ENCODE peak calls at places on chromosomes 12 and 14, in six cellular contexts. Q is HepG2, D is K562, P is SK-N-SH, K is Panc1, M is H1. Z is an unnamed sample. For H3K4me1, the result is how much of the 10 kb centered on the place peaks cover.

GRCh38 chr12:92074889-92075288 is 70.8 kb downstream of the BTG1 start:
- DNase-seq in Q (no peak), D (no peak), P (no peak), K (no peak), M (no peak), Z (no peak)

GRCh38 chr14:21136024-21136423 is 19.8 kb downstream of the OR5AU1 start:
- DNase-seq in Q (peak), D (no peak), P (peak), K (no peak), M (no peak), Z (peak)

GRCh38 chr12:3077572-3078081 is 448 bp downstream of the TSPAN9 start:
- DNase-seq in Q (no peak), D (no peak), P (no peak), K (no peak), M (peak), Z (no peak)

GRCh38 chr12:94909609-94910008 is 93.9 kb downstream of the NDUFA12 start:
- DNase-seq in Q (no peak), D (no peak), P (no peak), K (no peak), M (no peak), Z (no peak)

GRCh38 chr12:93882763-93883162 is 205.6 kb downstream of the CRADD start:
- DNase-seq in Q (no peak), D (no peak), P (no peak), K (no peak), M (no peak), Z (no peak)

GRCh38 chr12:118999107-118999506 is 17.8 kb downstream of the SRRM4 start:
- DNase-seq in Q (no peak), D (no peak), P (peak), K (no peak), M (no peak), Z (no peak)

GRCh38 chr12:12207746-12208145 is 59.1 kb downstream of the LRP6 start:
- DNase-seq in Q (no peak), D (no peak), P (no peak), K (no peak), M (no peak), Z (no peak)

GRCh38 chr14:54814076-54814475 is 88.5 kb downstream of the GCH1 start:
- DNase-seq in Q (no peak), D (peak), P (no peak), K (no peak), M (peak), Z (no peak)

GRCh38 chr12:47775100-47775911 is 2.3 kb downstream of the SLC48A1 start:
- DNase-seq in Q (no peak), D (peak), P (no peak), K (no peak), M (no peak), Z (no peak)

GRCh38 chr14:56422703-56423213 is 156.8 kb upstream of the TMEM260 start:
- DNase-seq in Q (peak), D (peak), P (peak), K (peak), M (no peak), Z (peak)

GRCh38 chr14:85223667-85224066 is 306.3 kb upstream of the FLRT2 start:
- DNase-seq in Q (no peak), D (no peak), P (no peak), K (no peak), M (no peak), Z (no peak)

GRCh38 chr14:102868956-102869531 is 53.4 kb upstream of the AMN start:
- DNase-seq in Q (no peak), D (no peak), P (no peak), K (no peak), M (no peak), Z (no peak)

GRCh38 chr12:103771466-103771865 is 69.6 kb downstream of the NT5DC3 start:
- DNase-seq in Q (peak), D (peak), P (peak), K (no peak), M (peak), Z (no peak)

GRCh38 chr12:64875186-64875585 is 50.7 kb downstream of the TBC1D30 start:
- DNase-seq in Q (no peak), D (no peak), P (no peak), K (no peak), M (no peak), Z (no peak)

GRCh38 chr12:111937429-111937828 is 75.5 kb downstream of the TMEM116 start:
- DNase-seq in Q (no peak), D (no peak), P (no peak), K (no peak), M (no peak), Z (no peak)

GRCh38 chr12:20369164-20370000 is 1.0 kb downstream of the PDE3A start:
- DNase-seq in Q (no peak), D (no peak), P (peak), K (no peak), M (peak), Z (no peak)

GRCh38 chr12:29041621-29042020 is 107.5 kb upstream of the FAR2 start:
- DNase-seq in Q (no peak), D (no peak), P (no peak), K (peak), M (no peak), Z (peak)

GRCh38 chr12:62522984-62523383 is 56.4 kb downstream of the MON2 start:
- DNase-seq in Q (no peak), D (no peak), P (no peak), K (no peak), M (no peak), Z (no peak)

GRCh38 chr12:42868291-42868690 is 278.7 kb upstream of the PRICKLE1 start:
- DNase-seq in Q (no peak), D (no peak), P (no peak), K (no peak), M (no peak), Z (no peak)

GRCh38 chr12:110913119-110914056 is 7.0 kb downstream of the MYL2 start:
- DNase-seq in Q (no peak), D (no peak), P (no peak), K (no peak), M (no peak), Z (no peak)

GRCh38 chr12:58888131-58888783 is 32.0 kb downstream of the LRIG3 start:
- DNase-seq in Q (no peak), D (no peak), P (no peak), K (no peak), M (no peak), Z (no peak)

GRCh38 chr12:64058541-64059321 is 163.4 kb downstream of the KICS2 start:
- DNase-seq in Q (no peak), D (no peak), P (no peak), K (no peak), M (no peak), Z (no peak)

GRCh38 chr12:109648446-109648980 is 65.1 kb upstream of the FAM222A start:
- DNase-seq in Q (no peak), D (no peak), P (no peak), K (no peak), M (no peak), Z (no peak)

GRCh38 chr14:80544366-80544765 is 333.1 kb upstream of the DIO2 start:
- DNase-seq in Q (no peak), D (no peak), P (no peak), K (no peak), M (no peak), Z (no peak)

GRCh38 chr12:6442799-6443198 is 2.0 kb upstream of the CD27 start:
- DNase-seq in Q (no peak), D (no peak), P (no peak), K (no peak), M (no peak), Z (no peak)

GRCh38 chr12:17216156-17216555 is 610.2 kb upstream of the LMO3 start:
- DNase-seq in Q (no peak), D (no peak), P (no peak), K (no peak), M (no peak), Z (no peak)

GRCh38 chr12:46492471-46493351 is 120.1 kb upstream of the SLC38A2 start:
- DNase-seq in Q (peak), D (no peak), P (no peak), K (peak), M (no peak), Z (peak)

GRCh38 chr12:54128466-54128865 is 60.3 kb downstream of the SMUG1 start:
- DNase-seq in Q (no peak), D (no peak), P (no peak), K (no peak), M (no peak), Z (no peak)

GRCh38 chr12:109549613-109550309 is 23.5 kb downstream of the MMAB start:
- DNase-seq in Q (no peak), D (no peak), P (no peak), K (no peak), M (no peak), Z (no peak)

GRCh38 chr12:90572778-90573177 is 382.2 kb downstream of the CCER1 start:
- DNase-seq in Q (no peak), D (no peak), P (no peak), K (no peak), M (no peak), Z (no peak)

GRCh38 chr14:69354383-69355154 is 43.5 kb downstream of the ERH start:
- DNase-seq in Q (peak), D (no peak), P (no peak), K (no peak), M (no peak), Z (no peak)

GRCh38 chr14:49250109-49250508 is 336.1 kb downstream of the RPS29 start:
- DNase-seq in Q (no peak), D (no peak), P (no peak), K (no peak), M (no peak), Z (no peak)

GRCh38 chr12:104737682-104738370 is 220.3 kb downstream of the SLC41A2 start:
- DNase-seq in Q (no peak), D (no peak), P (no peak), K (no peak), M (no peak), Z (no peak)

GRCh38 chr12:88691811-88692210 is 111.5 kb upstream of the KITLG start:
- DNase-seq in Q (no peak), D (no peak), P (no peak), K (no peak), M (no peak), Z (no peak)

GRCh38 chr14:46018846-46019420 is 632.6 kb downstream of the RPL10L start:
- DNase-seq in Q (no peak), D (no peak), P (no peak), K (no peak), M (no peak), Z (no peak)

GRCh38 chr14:71411766-71412165 is 504.5 kb downstream of the PCNX1 start:
- DNase-seq in Q (no peak), D (no peak), P (no peak), K (no peak), M (no peak), Z (no peak)
- H3K4me1 ChIP-seq in Q (under half), D (under half), P (under half), K (under half), M (under half), Z (under half)

DNA sequence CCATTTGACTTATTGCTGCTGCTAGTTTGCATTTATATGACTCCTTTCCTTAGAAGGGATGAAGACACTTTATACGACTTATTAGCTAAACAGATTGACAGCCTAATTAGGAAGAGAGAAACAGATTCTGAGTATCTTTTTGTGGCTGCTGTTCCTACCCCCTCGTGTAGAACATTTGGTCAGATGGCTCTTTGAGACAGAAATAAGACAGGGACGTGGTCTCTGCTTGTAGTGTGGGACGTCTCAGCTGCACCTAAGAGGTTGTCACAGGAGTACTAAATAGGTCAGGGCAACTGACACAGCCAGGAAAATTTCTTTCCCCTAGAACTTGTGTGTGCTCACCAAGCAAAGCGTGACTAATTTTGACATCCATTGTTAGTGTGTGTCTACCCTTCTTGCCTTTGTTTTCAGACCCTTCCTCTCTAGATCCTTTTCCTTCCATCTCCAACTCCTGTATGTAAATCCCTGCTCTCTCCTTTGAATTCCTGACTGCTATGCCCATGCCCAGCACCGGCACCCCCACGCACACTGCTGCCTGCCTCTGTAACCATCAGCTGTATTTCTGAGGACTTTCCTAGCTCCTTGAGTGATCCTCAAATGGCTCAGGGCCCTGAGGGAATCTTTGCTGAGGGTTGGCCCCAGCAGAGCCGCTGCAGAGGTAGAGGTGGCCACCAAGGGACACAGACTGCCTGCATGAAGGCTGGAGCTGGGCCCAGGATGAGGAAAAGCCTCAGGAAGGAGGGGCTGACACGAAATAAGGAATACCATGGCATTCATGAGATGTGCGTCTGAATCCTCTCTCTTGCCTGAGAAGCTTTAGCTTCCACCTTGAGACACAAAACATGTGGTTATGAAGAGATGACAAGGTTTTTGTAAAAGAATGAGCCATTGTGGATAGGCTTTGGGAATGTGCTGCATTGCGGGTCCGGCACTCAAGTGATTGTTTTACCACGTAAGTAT is 83.0 kb downstream of the DAD1 start:
- DNase-seq in Q (no peak), D (no peak), P (no peak), K (no peak), M (no peak), Z (no peak)
- TF ChIP-seq SIN3A in Q (no peak), D (no peak), P (no peak), K (no peak), M (no peak), Z (no peak)

DNA sequence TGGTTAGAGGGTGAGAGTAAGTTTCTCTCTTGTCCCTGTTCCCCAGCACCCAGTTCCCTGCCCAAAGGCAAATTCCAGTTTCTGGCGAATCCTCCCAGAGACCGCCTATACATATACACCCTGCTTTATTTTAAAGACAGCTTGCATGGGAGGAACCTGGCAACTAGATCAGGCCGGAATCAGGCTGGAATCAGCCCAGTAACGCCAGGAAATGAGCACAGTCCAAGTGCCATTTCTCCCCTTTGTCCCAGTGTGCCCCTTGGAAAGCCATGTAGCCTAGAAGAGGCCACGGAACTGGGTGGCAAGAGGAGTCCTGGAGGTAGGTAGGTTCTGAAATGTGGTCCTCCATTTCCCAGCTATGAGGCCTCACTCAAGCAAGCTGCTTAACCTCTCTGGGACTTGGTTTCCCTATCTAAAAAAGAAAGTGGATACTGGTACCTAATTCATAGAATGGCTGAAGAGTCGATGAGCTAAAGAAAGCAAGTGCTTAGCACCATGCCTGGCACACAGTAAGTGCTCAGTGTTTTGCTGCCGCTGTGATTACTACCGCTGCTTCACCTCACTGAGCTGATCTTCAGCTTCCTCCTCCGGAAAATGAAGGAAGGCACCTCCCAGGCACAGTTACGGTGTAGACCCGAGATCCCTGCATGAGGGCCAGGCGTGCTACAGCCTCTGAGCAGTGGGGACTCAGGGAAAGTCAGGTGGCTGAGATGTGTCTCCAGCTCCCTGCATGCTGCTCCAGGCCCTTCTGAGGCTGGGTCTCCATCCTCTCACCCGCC is 36.4 kb downstream of the PITPNM2 start:
- DNase-seq in Q (no peak), D (no peak), P (no peak), K (no peak), M (no peak), Z (no peak)
- H3K4me1 ChIP-seq in Q (under half), D (under half), P (under half), K (under half), M (under half), Z (under half)

DNA sequence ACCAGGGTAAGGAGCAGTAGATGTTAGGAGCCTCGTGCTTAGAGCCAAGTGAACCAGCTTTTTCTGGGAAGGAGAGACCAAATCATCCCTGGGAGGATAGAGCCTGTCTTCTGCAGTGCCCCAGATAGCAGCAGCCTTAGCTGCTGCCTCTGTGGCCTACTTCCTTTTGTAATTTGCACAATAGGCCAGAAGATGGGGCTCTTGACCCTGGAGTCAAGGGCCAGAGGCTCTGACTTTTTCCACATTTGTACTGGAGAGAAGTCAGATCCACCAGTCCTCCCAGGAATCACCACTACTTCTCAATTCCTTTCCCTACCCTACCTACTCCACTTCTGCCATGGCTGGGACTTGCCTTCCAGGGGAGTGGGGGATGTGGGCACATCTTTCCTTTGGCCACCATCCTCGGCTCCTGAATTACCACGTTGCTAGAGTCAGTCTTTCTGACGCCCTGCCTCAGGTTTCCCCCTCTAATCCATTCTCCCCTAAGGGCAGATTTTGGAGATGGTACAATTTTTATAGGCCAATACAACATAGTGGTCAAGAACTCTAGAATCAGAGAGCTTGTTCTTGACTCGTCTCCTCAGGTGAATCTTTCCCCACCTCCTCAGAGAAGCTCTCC is 3.3 kb upstream of the SLC4A8 start:
- DNase-seq in Q (peak), D (peak), P (peak), K (peak), M (peak), Z (peak)
- TF ChIP-seq SIN3A in Q (no peak), D (no peak), P (no peak), K (no peak), M (peak), Z (no peak)

GRCh38 chr14:101635238-101636080 is 74.2 kb downstream of the DIO3 start:
- DNase-seq in Q (no peak), D (no peak), P (peak), K (no peak), M (no peak), Z (no peak)

GRCh38 chr14:101636081-101636560 is 74.8 kb downstream of the DIO3 start:
- DNase-seq in Q (no peak), D (no peak), P (no peak), K (no peak), M (no peak), Z (no peak)

GRCh38 chr14:101634453-101635237 is 73.3 kb downstream of the DIO3 start:
- DNase-seq in Q (no peak), D (no peak), P (no peak), K (no peak), M (peak), Z (no peak)

GRCh38 chr14:101643651-101644050 is 82.4 kb downstream of the DIO3 start:
- DNase-seq in Q (no peak), D (no peak), P (no peak), K (no peak), M (no peak), Z (no peak)

DNA sequence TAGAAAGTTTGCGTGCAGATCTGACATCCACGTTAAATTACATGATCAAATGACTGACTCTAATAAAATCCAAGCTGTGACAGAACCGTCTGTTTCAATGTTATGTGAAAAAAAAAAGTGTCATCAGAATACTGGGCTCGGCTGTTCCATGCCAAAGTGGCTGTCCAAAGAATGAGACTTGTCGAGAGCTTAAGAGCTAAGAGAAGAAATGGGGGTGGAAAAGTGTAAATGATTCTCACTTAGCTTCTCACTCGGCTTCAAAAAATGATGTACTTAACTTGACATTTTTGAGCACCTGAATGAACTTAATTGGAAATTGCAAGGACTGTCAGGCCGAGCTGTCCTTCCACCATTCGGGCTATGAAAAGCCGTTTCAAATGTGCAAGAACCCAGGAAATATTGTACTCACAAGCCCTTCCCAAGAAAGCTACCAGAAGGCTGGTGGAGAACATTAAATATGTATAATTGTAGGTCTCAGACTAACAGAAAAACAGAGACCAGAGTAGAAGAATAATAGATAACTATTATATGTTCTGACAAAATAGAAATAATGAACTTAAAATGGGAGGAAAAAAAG is 78.0 kb downstream of the DIO3 start:
- DNase-seq in Q (no peak), D (no peak), P (no peak), K (no peak), M (no peak), Z (no peak)
- H3K4me1 ChIP-seq in Q (under half), D (under half), P (under half), K (under half), M (under half), Z (under half)

GRCh38 chr14:51289169-51289568 is 49.1 kb downstream of the TMX1 start:
- DNase-seq in Q (no peak), D (no peak), P (no peak), K (no peak), M (no peak), Z (no peak)

GRCh38 chr14:51285102-51285501 is 45.1 kb downstream of the TMX1 start:
- DNase-seq in Q (no peak), D (no peak), P (no peak), K (no peak), M (no peak), Z (no peak)

GRCh38 chr14:51277753-51278415 is 37.8 kb downstream of the TMX1 start:
- DNase-seq in Q (no peak), D (no peak), P (no peak), K (no peak), M (no peak), Z (no peak)

GRCh38 chr14:51283402-51283825 is 43.4 kb downstream of the TMX1 start:
- DNase-seq in Q (peak), D (peak), P (peak), K (peak), M (no peak), Z (peak)
- TF ChIP-seq SIN3A in Q (no peak), D (no peak), P (no peak), K (no peak), M (no peak), Z (no peak)

Z was measured in HCT116.